ENCODE peak calls at places on chromosomes 13 and 19, in eight cellular contexts. L, F, I, Q, N, D, J and H are unnamed samples.

GRCh38 chr13:59982631-59983382 is 180.9 kb downstream of the DIAPH3 start:
- DNase-seq in L (no peak), F (no peak), J (no peak), D (no peak), N (no peak), Q (peak; percentile 38), I (no peak), H (no peak)

GRCh38 chr19:10838377-10838776 is 2.4 kb upstream of the TMED1 start:
- DNase-seq in D (no peak), Q (no peak), L (no peak), J (no peak), I (no peak), F (no peak), N (no peak), H (no peak)

GRCh38 chr19:6362351-6362801 is 1.0 kb downstream of the CLPP start:
- DNase-seq in I (no peak), D (no peak), L (no peak), N (no peak), J (no peak), F (peak; percentile 41), Q (no peak), H (no peak)

GRCh38 chr13:95437561-95437960 is 115.0 kb upstream of the CLDN10 start:
- DNase-seq in N (no peak), F (no peak), I (no peak), J (no peak), L (no peak), Q (no peak), D (no peak), H (no peak)

GRCh38 chr19:16197622-16198362 is at the start of gene AP1M1:
- DNase-seq in N (peak; percentile 96), F (peak; percentile 97), L (peak; percentile 98), J (peak; percentile 99), I (peak; percentile 99), Q (peak; percentile 97), D (peak; percentile 99), H (peak; percentile 91)

GRCh38 chr13:37657134-37657533 is 58.6 kb upstream of the POSTN start:
- DNase-seq in L (no peak), N (no peak), F (no peak), D (no peak), J (no peak), Q (peak; percentile 71), I (no peak), H (peak; percentile 6)

GRCh38 chr13:50732712-50733111 is 110.8 kb downstream of the DLEU7 start:
- DNase-seq in L (no peak), N (no peak), Q (peak; percentile 19), I (no peak), J (no peak), F (no peak), D (no peak), H (no peak)

GRCh38 chr19:44824758-44825157 is 15.9 kb downstream of the BCAM start:
- DNase-seq in J (no peak), L (no peak), N (no peak), F (no peak), Q (no peak), I (no peak), D (no peak), H (no peak)

GRCh38 chr13:32261567-32261966 is 53.6 kb downstream of the ZAR1L start:
- DNase-seq in J (no peak), F (no peak), Q (peak; percentile 92), L (no peak), D (peak; percentile 90), I (peak; percentile 88), N (no peak), H (peak; percentile 9)

GRCh38 chr19:51417107-51417806 is at the start of gene SIGLEC10:
- DNase-seq in I (no peak), F (peak; percentile 81), J (peak; percentile 69), Q (no peak), N (no peak), L (no peak), D (peak; percentile 41), H (peak; percentile 22)

GRCh38 chr13:28117689-28118377 is 17.5 kb upstream of the FLT3 start:
- DNase-seq in D (peak; percentile 79), J (no peak), F (no peak), N (no peak), I (no peak), Q (no peak), L (no peak), H (no peak)

GRCh38 chr19:49654581-49654980 is 11.1 kb downstream of the IRF3 start:
- DNase-seq in I (no peak), Q (no peak), N (no peak), J (no peak), F (no peak), D (no peak), L (no peak), H (no peak)

GRCh38 chr13:113049981-113050380 is 55.6 kb upstream of the F7 start:
- DNase-seq in L (no peak), J (no peak), I (no peak), Q (no peak), D (no peak), F (no peak), N (no peak), H (no peak)

GRCh38 chr19:10899171-10899653 is 27.9 kb downstream of the CARM1 start:
- DNase-seq in N (no peak), L (no peak), J (no peak), F (no peak), Q (no peak), I (no peak), D (peak; percentile 84), H (no peak)

GRCh38 chr13:28489975-28490550 is 4.9 kb downstream of the FLT1 start:
- DNase-seq in L (no peak), I (no peak), F (no peak), D (peak; percentile 34), N (no peak), Q (no peak), J (no peak), H (no peak)

GRCh38 chr19:45496349-45496953 is 396 bp downstream of the RTN2 start:
- DNase-seq in L (peak; percentile 82), Q (no peak), F (no peak), I (peak; percentile 46), N (no peak), J (no peak), D (peak; percentile 63), H (no peak)

GRCh38 chr13:50993371-50993770 is 83.8 kb downstream of the RNASEH2B start:
- DNase-seq in F (no peak), J (no peak), N (no peak), D (no peak), L (no peak), I (no peak), Q (no peak), H (no peak)

GRCh38 chr13:24270639-24271131 is 38.7 kb upstream of the C1QTNF9 start:
- DNase-seq in F (peak; percentile 71), I (peak; percentile 39), D (peak; percentile 85), J (no peak), N (no peak), L (no peak), Q (peak; percentile 47), H (peak; percentile 44)
- TF ChIP-seq POLR2A in F (peak; percentile 25), I (no peak), D (no peak), J (peak; percentile 55), N (no peak), L (no peak), Q (no peak), H (no peak)

DNA sequence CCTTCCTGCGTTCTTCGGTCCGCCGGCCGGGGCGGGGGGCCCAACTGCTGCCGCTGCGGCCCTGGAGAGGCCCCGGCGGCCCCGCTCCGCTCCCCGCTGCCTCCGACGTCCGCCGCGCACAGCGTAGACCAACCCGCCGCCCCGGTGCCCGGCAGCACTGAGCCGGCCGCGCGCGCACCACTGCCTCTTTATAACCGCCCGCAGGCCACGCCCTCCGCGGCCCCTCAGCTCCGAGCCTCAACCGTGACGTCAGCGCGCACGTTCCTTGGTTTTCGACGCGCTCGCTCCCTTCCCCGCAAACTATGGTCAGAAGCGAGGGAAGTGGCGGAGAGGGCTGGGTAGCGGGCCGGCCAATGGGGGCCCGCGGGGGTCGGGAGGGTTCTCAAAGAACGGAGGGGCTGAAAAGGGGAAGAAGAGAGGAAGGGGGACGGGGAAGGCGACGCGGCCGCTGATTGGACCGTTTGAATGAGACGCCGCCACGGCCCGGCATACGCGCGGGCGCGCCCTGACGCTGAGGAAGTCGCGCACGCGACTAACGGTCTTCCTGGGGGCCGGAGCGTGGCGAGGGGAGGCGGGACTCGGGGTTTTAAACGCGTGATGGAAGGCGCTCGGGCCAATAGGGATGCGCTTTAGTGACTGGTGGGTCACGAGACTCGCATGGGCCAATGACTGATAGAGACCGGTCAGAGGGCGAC is at the start of gene UBE2S:
- DNase-seq in F (peak; percentile 97), D (peak; percentile 100), J (peak; percentile 97), N (peak; percentile 98), I (peak; percentile 98), Q (peak; percentile 99), L (peak; percentile 99), H (peak; percentile 100)
- TF ChIP-seq POLR2A in F (peak; percentile 93), D (peak; percentile 70), J (peak; percentile 97), N (peak; percentile 97), I (peak; percentile 95), Q (peak; percentile 99), L (peak; percentile 99), H (peak; percentile 100)

GRCh38 chr19:3983936-3984583 is 1.2 kb downstream of the EEF2 start:
- DNase-seq in J (peak; percentile 60), F (peak; percentile 61), L (peak; percentile 78), Q (peak; percentile 47), I (no peak), N (no peak), D (peak; percentile 32), H (no peak)
- TF ChIP-seq POLR2A in J (peak; percentile 65), F (peak; percentile 50), L (no peak), Q (no peak), I (no peak), N (no peak), D (no peak), H (peak; percentile 17)

DNA sequence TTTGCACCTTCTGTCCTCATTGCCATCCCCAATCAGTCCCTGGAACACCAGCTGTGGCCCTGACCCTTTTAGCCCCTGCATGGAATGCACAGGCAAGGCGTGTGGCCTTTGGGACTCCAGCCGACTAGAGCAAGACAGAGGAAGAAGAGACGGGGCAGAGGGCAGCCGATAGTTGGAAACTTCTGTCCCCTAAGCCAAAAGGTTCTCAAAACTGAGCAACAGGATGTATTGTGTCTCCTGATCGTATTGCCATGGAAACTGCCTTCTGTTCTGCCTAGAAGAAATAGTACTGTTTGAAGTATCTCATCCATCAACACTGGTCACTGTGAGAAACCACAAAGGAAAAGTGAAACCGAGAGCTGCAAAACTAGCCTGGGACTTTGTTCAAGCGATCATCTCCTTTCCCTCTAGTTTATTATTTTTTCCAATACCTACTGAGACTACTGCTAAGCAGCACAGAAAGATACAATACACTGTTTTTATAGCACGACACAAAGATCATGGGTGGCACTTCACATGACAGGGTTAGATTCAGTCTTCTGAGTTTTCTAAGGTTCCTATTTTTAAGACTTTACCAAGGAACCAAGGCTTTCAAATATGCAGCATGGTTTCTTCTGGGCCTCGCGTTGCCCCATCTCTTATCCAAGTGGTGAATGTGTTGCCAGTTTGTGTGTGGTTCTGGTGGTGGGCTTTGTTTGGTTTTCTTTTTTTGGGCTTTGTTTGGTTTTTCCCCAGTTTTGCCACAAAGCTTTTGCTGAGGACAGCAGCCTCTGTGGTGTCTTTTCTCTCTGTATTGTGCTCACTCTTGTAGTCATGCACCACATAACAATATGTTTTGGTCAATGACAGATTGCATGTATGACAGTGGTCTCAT is 49.3 kb upstream of the GPR183 start:
- DNase-seq in N (no peak), J (peak; percentile 29), F (peak; percentile 72), D (peak; percentile 52), I (no peak), Q (peak; percentile 87), L (no peak), H (peak; percentile 33)
- TF ChIP-seq POLR2A in N (no peak), J (no peak), F (no peak), D (no peak), I (no peak), Q (no peak), L (no peak), H (no peak)

GRCh38 chr13:26961890-26962615 is 201.5 kb upstream of the GPR12 start:
- DNase-seq in L (no peak), Q (no peak), N (no peak), I (no peak), F (no peak), D (no peak), J (no peak), H (no peak)
- TF ChIP-seq POLR2A in L (no peak), Q (no peak), N (no peak), I (no peak), F (no peak), D (no peak), J (no peak), H (no peak)